ENCODE peak calls at places on chromosome 5, in six cellular contexts. O is GM23248, C is neural progenitor cell, J is GM23338, P is HCT116, I is PC-3. U is an unnamed sample.

GRCh38 chr5:37111426-37112382 is 137.5 kb downstream of the CPLANE1 start:
- DNase-seq in P (no peak), O (no peak), C (no peak), I (no peak), J (no peak), U (no peak)

GRCh38 chr5:143186623-143187022 is 216.9 kb downstream of the NR3C1 start:
- DNase-seq in O (no peak), P (no peak), J (no peak), C (no peak), I (no peak), U (no peak)

GRCh38 chr5:157148734-157149615 is 6.3 kb upstream of the MED7 start:
- DNase-seq in P (peak; percentile 61), C (peak; percentile 72), J (peak; percentile 86), O (peak; percentile 71), I (peak; percentile 95), U (peak; percentile 85)

GRCh38 chr5:77266291-77266690 is 55.8 kb downstream of the PDE8B start:
- DNase-seq in J (no peak), O (peak; percentile 61), I (peak; percentile 18), P (no peak), C (no peak), U (no peak)

GRCh38 chr5:173458819-173459218 is 130.6 kb upstream of the STC2 start:
- DNase-seq in J (no peak), C (no peak), P (no peak), I (peak; percentile 55), O (peak; percentile 69), U (no peak)

GRCh38 chr5:38994329-38994927 is 79.8 kb downstream of the RICTOR start:
- DNase-seq in J (peak; percentile 77), C (peak; percentile 59), O (peak; percentile 83), P (peak; percentile 4), I (peak; percentile 89), U (peak; percentile 58)

GRCh38 chr5:148746826-148747535 is 79.4 kb upstream of the ADRB2 start:
- DNase-seq in J (no peak), C (no peak), P (no peak), O (no peak), I (no peak), U (no peak)

GRCh38 chr5:78908173-78908901 is 76.8 kb downstream of the ARSB start:
- DNase-seq in O (peak; percentile 55), C (peak; percentile 84), I (no peak), P (no peak), J (peak; percentile 56), U (peak; percentile 67)

GRCh38 chr5:157918811-157919742 is 60.1 kb upstream of the CLINT1 start:
- DNase-seq in J (no peak), P (no peak), O (peak; percentile 14), C (no peak), I (no peak), U (peak; percentile 45)

DNA sequence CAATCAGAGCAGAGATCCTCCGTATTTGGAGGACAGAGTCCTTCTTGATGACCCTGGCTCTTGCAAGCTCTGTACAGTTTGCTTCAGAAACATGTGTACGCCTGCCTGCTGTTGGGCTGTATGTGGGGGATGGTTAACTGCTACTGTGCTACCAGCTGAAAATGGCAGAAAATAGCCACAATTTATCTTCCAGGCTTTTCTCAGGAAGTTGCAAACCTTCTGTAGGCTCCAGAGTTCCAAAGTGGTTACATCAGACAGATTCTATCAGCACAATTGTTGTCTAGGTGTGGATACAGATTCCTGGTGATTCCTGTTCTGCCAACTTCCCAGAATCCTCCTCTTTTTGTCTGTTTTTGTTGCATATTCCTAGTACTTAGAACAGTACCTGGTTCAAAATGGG is 35.6 kb downstream of the DDX46 start:
- DNase-seq in C (no peak), I (no peak), O (peak; percentile 3), P (no peak), J (no peak), U (no peak)
- TF ChIP-seq EZH2phosphoT487 in C (no peak), I (no peak), O (no peak), P (no peak), J (no peak), U (no peak)

GRCh38 chr5:16701134-16702094 is 84.6 kb upstream of the RETREG1 start:
- DNase-seq in C (no peak), I (no peak), P (no peak), J (no peak), O (no peak), U (no peak)
- H3K36me3 ChIP-seq in C (peaks cover 26% of the 10 kb centered on the region), I (peaks cover 37% of the 10 kb centered on the region), P (peaks cover 4% of the 10 kb centered on the region), J (peaks cover 50% of the 10 kb centered on the region), O (peaks cover 49% of the 10 kb centered on the region), U (peaks cover 5% of the 10 kb centered on the region)

DNA sequence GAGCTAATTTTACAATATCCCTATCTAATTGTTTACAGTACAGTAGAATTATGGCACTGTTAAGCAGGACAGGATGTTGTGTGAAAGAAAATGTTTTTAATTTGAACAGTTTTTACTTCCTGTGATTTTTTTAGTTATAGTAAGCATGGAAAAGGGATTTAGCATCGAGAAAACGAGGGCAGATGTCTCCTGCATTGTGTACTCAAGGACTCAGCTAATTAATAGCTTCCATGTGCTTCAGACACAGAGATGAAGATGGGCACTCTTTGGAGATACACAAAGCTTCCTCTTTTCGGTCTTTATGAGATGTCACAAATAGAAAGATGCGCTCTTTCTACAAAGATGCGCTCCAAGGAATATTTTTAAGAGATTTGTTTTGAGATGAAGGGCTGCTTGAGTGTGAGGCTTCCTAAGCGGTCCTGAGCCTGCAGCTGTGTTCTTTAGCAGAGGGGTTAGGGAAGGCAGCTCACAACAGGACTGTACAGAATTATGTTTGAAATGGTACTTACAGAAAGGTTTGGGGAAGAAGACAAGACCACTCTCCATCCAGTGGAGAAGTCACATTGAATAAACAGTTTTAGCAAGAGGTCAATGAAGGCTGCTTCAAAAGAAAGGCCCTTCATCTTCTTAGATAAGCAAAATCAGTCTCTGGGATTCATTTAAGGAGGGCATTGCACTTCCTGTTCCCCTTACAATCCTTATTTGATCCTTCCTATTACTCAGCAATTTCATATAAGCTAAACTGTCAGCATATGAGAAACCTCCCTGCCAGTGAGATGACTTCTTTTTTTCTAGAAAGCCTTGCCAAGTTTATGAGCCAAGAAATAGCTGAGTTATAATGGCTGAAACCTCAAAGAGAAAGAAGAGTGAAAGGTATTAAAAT is 311.5 kb downstream of the EFNA5 start:
- DNase-seq in O (peak; percentile 17), C (no peak), P (no peak), I (peak; percentile 34), J (no peak), U (no peak)
- TF ChIP-seq EZH2phosphoT487 in O (no peak), C (no peak), P (no peak), I (no peak), J (no peak), U (no peak)

GRCh38 chr5:42855386-42855785 is 43.7 kb upstream of the SELENOP start:
- DNase-seq in C (no peak), P (no peak), J (no peak), I (no peak), O (no peak), U (no peak)

GRCh38 chr5:42854795-42855194 is 43.1 kb upstream of the SELENOP start:
- DNase-seq in O (no peak), J (no peak), C (no peak), I (no peak), P (no peak), U (peak; percentile 64)

GRCh38 chr5:42858031-42858643 is 46.4 kb upstream of the SELENOP start:
- DNase-seq in O (peak; percentile 21), P (no peak), J (peak; percentile 9), C (no peak), I (peak; percentile 51), U (no peak)

GRCh38 chr5:42855811-42856210 is 44.1 kb upstream of the SELENOP start:
- DNase-seq in I (no peak), P (no peak), O (no peak), C (no peak), J (no peak), U (no peak)

DNA sequence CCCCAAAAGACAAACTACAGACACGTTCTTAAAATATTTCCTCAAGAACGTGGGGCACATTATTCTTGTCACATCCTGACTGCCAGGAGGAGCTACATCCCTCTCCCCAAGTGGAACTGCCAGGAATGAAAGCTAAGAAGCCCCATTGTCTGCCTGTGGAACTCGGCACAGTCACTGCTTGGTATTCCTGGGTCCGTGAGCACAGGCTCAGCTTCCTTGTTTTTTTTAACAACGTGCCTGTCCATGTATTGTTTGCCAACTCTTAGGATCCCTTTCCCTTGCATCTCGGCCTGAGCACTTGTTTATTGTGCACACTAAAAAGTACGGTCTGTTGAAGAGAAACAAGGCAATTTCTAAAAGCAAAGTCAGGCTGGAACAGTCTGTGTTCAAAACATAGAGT is 47.0 kb upstream of the SELENOP start:
- DNase-seq in C (peak; percentile 70), O (no peak), J (peak; percentile 54), I (no peak), P (no peak), U (no peak)
- H3K36me3 ChIP-seq in C (no peaks in the 10 kb centered on the region), O (no peaks in the 10 kb centered on the region), J (peaks cover 3% of the 10 kb centered on the region), I (no peaks in the 10 kb centered on the region), P (no peaks in the 10 kb centered on the region), U (no peaks in the 10 kb centered on the region)

GRCh38 chr5:135559342-135559741 is 19.4 kb downstream of the CXCL14 start:
- DNase-seq in O (no peak), I (peak; percentile 19), P (peak; percentile 38), J (peak; percentile 44), C (no peak), U (no peak)
- TF ChIP-seq EZH2phosphoT487 in O (no peak), I (no peak), P (no peak), J (no peak), C (no peak), U (no peak)

GRCh38 chr5:126837242-126837641 is 60.3 kb downstream of the LMNB1 start:
- DNase-seq in O (no peak), P (no peak), I (no peak), J (no peak), C (no peak), U (no peak)
- H3K36me3 ChIP-seq in O (no peaks in the 10 kb centered on the region), P (peaks cover 38% of the 10 kb centered on the region), I (peaks cover 47% of the 10 kb centered on the region), J (peaks cover 12% of the 10 kb centered on the region), C (peaks cover 29% of the 10 kb centered on the region), U (no peaks in the 10 kb centered on the region)

DNA sequence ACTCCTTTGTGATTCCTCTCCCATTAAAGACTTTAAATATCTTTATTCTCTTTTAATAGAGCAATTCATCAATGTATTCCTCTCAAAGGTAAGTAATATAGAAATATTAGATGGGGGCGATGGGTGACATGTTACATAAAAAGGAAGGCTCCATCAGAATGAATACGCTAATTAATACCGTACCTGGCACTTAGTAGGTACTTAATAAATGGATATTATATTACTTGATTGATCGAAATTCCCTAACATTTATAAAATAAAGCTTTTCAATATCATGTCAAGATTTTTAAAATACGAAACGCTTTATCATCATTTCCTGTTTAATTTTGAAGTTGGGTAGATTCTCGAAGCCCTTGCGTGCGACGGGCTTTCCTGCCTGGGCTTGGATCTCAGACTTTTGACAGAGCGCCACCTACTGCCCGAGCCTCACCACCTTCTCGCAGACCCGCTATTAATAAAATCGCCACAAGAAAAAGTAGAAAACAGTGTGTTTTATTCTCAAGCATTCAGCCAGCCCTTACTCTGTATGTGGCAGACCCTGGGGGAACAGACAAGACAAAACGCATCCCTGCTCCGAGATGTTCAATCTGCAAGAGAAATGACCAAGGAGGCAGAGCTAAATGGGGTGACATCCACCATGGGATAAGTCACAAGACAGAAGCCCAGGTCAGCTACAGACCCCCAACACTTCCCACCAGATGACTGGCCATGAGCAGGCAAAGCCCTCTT is 99.3 kb downstream of the C5orf15 start:
- DNase-seq in J (peak; percentile 82), C (peak; percentile 75), P (peak; percentile 53), I (peak; percentile 74), O (peak; percentile 90), U (peak; percentile 87)
- TF ChIP-seq EZH2phosphoT487 in J (no peak), C (no peak), P (no peak), I (no peak), O (no peak), U (no peak)

DNA sequence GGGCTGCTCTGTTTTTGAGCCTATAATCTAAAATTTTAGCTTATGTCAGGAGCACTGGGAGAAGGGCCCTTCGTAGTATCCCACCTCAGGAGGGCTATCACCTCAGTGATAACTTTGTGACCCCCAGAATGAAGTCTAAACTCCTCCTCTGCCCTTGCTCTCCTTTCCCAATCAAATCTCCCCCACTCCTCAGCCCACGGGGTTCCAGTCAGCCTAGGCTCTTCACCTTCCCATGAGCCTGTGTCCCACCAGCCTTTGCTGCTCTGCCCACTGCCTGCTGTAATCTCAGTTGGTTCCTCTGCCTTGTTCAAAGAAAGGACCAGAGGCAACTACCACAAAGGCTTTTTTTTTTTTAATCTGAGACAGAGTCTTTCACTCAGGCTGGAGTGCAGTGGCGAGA is 10.7 kb downstream of the DBN1 start:
- DNase-seq in I (no peak), C (no peak), O (no peak), J (no peak), P (no peak), U (no peak)
- H3K36me3 ChIP-seq in I (peaks cover 21% of the 10 kb centered on the region), C (peaks cover 14% of the 10 kb centered on the region), O (peaks cover 20% of the 10 kb centered on the region), J (peaks cover 40% of the 10 kb centered on the region), P (peaks cover 35% of the 10 kb centered on the region), U (peaks cover 5% of the 10 kb centered on the region)

U was measured in hepatocyte.